ENCODE peak calls at places on chromosomes 7 and 10, in four cellular contexts. G, V, I and O are unnamed samples. For H3K27me3, the result is how much of the 10 kb centered on the place peaks cover.

GRCh38 chr7:151903249-151904032 is 26.5 kb upstream of the PRKAG2 start:
- DNase-seq in V (no peak), I (no peak), G (no peak), O (no peak)

GRCh38 chr7:70072220-70072619 is 473.9 kb downstream of the AUTS2 start:
- DNase-seq in V (no peak), I (no peak), G (no peak), O (no peak)

GRCh38 chr7:22675917-22676343 is 51.1 kb upstream of the IL6 start:
- DNase-seq in G (no peak), V (no peak), I (peak), O (no peak)

GRCh38 chr10:1205450-1206030 is 149.4 kb downstream of the WDR37 start:
- DNase-seq in G (no peak), V (peak), I (no peak), O (no peak)

GRCh38 chr10:79132681-79133381 is 64.1 kb downstream of the ZMIZ1 start:
- DNase-seq in G (no peak), V (no peak), I (no peak), O (no peak)

GRCh38 chr7:129607471-129608120 is 3.9 kb upstream of the NRF1 start:
- DNase-seq in I (peak), V (no peak), G (no peak), O (no peak)

GRCh38 chr7:116636997-116637396 is 35.0 kb upstream of the MET start:
- DNase-seq in G (no peak), V (no peak), I (no peak), O (no peak)

GRCh38 chr10:61662794-61663259 is at the start of gene CABCOCO1:
- DNase-seq in I (peak), G (peak), V (peak), O (no peak)

GRCh38 chr7:6271694-6272371 is 591 bp downstream of the CYTH3 start:
- DNase-seq in G (peak), V (peak), I (peak), O (no peak)

GRCh38 chr7:143511593-143512047 is 33.9 kb downstream of the TAS2R41 start:
- DNase-seq in I (no peak), G (no peak), V (no peak), O (no peak)

GRCh38 chr10:79146611-79147130 is 77.9 kb downstream of the ZMIZ1 start:
- DNase-seq in G (peak), I (peak), V (peak), O (no peak)

GRCh38 chr10:52908483-52908882 is 135.9 kb upstream of the MBL2 start:
- DNase-seq in G (no peak), V (no peak), I (no peak), O (no peak)

GRCh38 chr10:5526691-5527331 is 2.0 kb downstream of the CALML3 start:
- DNase-seq in V (peak), I (peak), G (peak), O (no peak)

GRCh38 chr7:124462249-124462648 is 303.3 kb downstream of the GPR37 start:
- DNase-seq in V (no peak), I (no peak), G (no peak), O (no peak)

GRCh38 chr10:32000937-32001336 is 55.3 kb downstream of the KIF5B start:
- DNase-seq in I (no peak), V (no peak), G (no peak), O (no peak)

GRCh38 chr10:59854571-59854970 is 51.8 kb downstream of the CCDC6 start:
- DNase-seq in I (no peak), G (no peak), V (no peak), O (no peak)

GRCh38 chr10:109962247-109962646 is 38.9 kb upstream of the XPNPEP1 start:
- DNase-seq in V (no peak), G (no peak), I (no peak), O (no peak)

GRCh38 chr7:27210441-27211083 is 10.7 kb upstream of the HOXA13 start:
- DNase-seq in V (no peak), I (peak), G (peak), O (peak)

GRCh38 chr10:13056461-13057077 is 43.4 kb upstream of the OPTN start:
- DNase-seq in V (no peak), G (no peak), I (no peak), O (no peak)

GRCh38 chr10:104353325-104354048 is at the start of gene CFAP58:
- DNase-seq in V (peak), I (peak), G (peak), O (no peak)

GRCh38 chr7:73423519-73424485 is 9.8 kb upstream of the FZD9 start:
- DNase-seq in I (no peak), G (no peak), V (no peak), O (no peak)

GRCh38 chr7:33870120-33870519 is 35.2 kb upstream of the BMPER start:
- DNase-seq in V (no peak), I (no peak), G (no peak), O (no peak)

GRCh38 chr7:123120286-123120685 is 79.5 kb downstream of the SLC13A1 start:
- DNase-seq in I (no peak), V (no peak), G (no peak), O (no peak)

GRCh38 chr10:67925449-67926005 is 41.1 kb downstream of the SIRT1 start:
- DNase-seq in V (no peak), I (no peak), G (no peak), O (no peak)

GRCh38 chr7:128855559-128855958 is 7.1 kb upstream of the ATP6V1F start:
- DNase-seq in V (no peak), G (no peak), I (no peak), O (no peak)

GRCh38 chr7:149777551-149778326 is 4.4 kb upstream of the ZNF467 start:
- DNase-seq in V (no peak), I (no peak), G (no peak), O (no peak)

GRCh38 chr10:58851606-58852005 is 324.8 kb upstream of the PHYHIPL start:
- DNase-seq in G (no peak), V (no peak), I (no peak), O (no peak)

GRCh38 chr10:115861455-115861854 is 411.6 kb downstream of the GFRA1 start:
- DNase-seq in I (no peak), G (no peak), V (no peak), O (no peak)

GRCh38 chr7:112951070-112951469 is 135.6 kb downstream of the GPR85 start:
- DNase-seq in I (no peak), G (peak), V (no peak), O (no peak)

GRCh38 chr7:106426803-106427202 is 142.0 kb upstream of the NAMPT start:
- DNase-seq in I (no peak), V (no peak), G (no peak), O (no peak)

GRCh38 chr7:20507157-20507556 is 108.3 kb upstream of the ABCB5 start:
- DNase-seq in G (no peak), V (no peak), I (no peak), O (no peak)

GRCh38 chr10:50392966-50393718 is 141.8 kb upstream of the ASAH2 start:
- DNase-seq in I (no peak), G (no peak), V (no peak), O (no peak)

GRCh38 chr7:2040201-2040892 is 192.4 kb downstream of the MAD1L1 start:
- DNase-seq in G (peak), I (no peak), V (no peak), O (no peak)

GRCh38 chr10:110461088-110461487 is 36.6 kb upstream of the DUSP5 start:
- DNase-seq in I (no peak), V (no peak), G (no peak), O (no peak)

GRCh38 chr10:43137701-43137970 is 609 bp upstream of the CSGALNACT2 start:
- DNase-seq in G (no peak), I (peak), V (no peak), O (no peak)

GRCh38 chr10:133388973-133389818 is 4.8 kb upstream of the MTG1 start:
- DNase-seq in I (peak), V (peak), G (peak), O (no peak)

GRCh38 chr7:32846630-32847225 is 44.8 kb downstream of the KBTBD2 start:
- DNase-seq in I (peak), G (peak), V (peak), O (no peak)

GRCh38 chr7:29896685-29897411 is 90.5 kb downstream of the WIPF3 start:
- DNase-seq in G (no peak), V (no peak), I (no peak), O (no peak)

DNA sequence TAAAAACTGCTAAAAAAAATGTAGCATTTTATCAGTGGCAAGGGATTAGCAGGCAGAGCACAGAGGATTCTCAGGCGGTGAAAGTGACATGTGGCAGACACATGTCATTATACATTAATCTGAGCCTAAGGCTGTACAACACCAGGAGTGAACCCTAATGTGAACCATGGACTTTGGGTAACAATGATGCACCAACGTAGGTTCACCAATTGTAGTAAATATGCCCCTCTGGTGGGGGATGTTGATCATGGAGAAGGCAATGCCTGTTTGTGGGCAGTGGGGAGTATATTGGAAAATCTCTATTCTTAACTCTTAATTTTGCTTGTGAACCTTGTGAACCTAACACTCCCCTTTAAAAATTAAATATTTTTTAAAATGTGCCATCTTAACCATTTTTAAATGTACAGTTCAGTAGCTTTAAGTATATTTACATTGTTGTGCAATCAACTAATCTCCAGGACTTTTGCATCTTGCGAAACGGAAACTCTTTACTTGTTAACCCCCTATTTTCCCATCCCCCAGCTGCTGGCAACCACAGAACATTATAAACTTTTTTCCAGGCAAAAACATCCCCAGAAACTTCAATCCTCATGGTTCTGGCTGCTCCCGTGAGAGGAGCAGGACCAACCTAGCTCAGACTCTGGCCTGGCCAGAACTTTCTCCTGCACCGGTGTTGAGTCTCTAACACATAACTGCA is 29.9 kb downstream of the LRRC20 start:
- DNase-seq in V (no peak), G (peak), I (no peak), O (no peak)
- TF ChIP-seq POLR2AphosphoS5 in V (no peak), G (no peak), I (no peak), O (no peak)

GRCh38 chr10:89206402-89207180 is 526 bp downstream of the CH25H start:
- DNase-seq in I (peak), G (peak), V (peak), O (no peak)
- H3K27me3 ChIP-seq in I (half or more), G (under half), V (under half), O (under half)

GRCh38 chr7:40220421-40220911 is 85.7 kb downstream of the SUGCT start:
- DNase-seq in I (no peak), V (no peak), G (no peak), O (no peak)

GRCh38 chr7:40223451-40224112 is 88.8 kb downstream of the SUGCT start:
- DNase-seq in I (no peak), V (no peak), G (no peak), O (no peak)

GRCh38 chr7:40221836-40222235 is 87.0 kb downstream of the SUGCT start:
- DNase-seq in V (no peak), G (no peak), I (no peak), O (no peak)

GRCh38 chr7:40219917-40220316 is 85.1 kb downstream of the SUGCT start:
- DNase-seq in V (no peak), I (no peak), G (no peak), O (no peak)
- TF ChIP-seq POLR2AphosphoS5 in V (no peak), I (no peak), G (no peak), O (no peak)

GRCh38 chr10:101221479-101222246 is 7.6 kb downstream of the LBX1 start:
- DNase-seq in I (no peak), V (no peak), G (no peak), O (no peak)

GRCh38 chr10:101224060-101224909 is 5.0 kb downstream of the LBX1 start:
- DNase-seq in V (no peak), G (no peak), I (no peak), O (no peak)

GRCh38 chr10:101223274-101224059 is 5.8 kb downstream of the LBX1 start:
- DNase-seq in I (no peak), V (no peak), G (no peak), O (no peak)

GRCh38 chr10:101222683-101223273 is 6.5 kb downstream of the LBX1 start:
- DNase-seq in G (no peak), I (no peak), V (no peak), O (no peak)

DNA sequence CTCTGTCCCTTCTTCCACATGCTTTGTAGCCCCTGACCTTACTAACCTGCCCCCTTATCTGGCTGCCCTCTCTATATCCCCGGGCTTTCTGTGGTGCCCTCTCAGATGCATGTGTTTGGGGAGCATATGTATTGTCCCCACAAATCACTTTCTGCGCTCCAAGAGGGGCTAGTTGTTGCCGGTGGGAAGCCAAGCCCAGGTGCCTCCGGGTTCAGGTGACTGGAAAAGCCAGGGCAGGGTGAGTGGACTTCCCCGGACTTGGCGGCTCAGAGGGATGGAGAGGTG is 7.1 kb downstream of the LBX1 start:
- DNase-seq in G (no peak), V (no peak), I (no peak), O (no peak)
- H3K27me3 ChIP-seq in G (half or more), V (half or more), I (half or more), O (half or more)

DNA sequence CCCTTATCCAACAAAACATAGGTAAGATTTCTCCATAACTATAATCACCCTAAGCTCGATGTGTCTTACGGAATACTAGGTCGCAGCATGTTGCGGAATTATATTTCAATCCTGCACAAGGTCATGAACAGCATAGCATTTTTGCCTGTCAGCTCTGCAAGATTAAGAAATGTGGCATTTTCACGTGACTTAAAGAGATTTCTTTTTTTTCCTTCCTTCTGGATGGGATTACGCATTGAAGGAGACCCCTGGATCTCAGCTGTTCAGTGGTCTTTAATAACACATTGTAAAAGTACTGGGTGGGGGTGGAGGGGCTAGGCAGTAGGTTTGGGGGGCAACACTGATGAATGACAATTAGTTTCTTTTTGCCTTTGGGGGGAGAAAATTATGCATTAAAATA is 106.7 kb downstream of the CUBN start:
- DNase-seq in G (no peak), I (no peak), V (no peak), O (no peak)
- TF ChIP-seq POLR2AphosphoS5 in G (no peak), I (no peak), V (no peak), O (no peak)